ENCODE peak calls at places on chromosomes 6 and 20, in eight cellular contexts. I is left lung, A is PC-9, E is spleen, Q is fibroblast of lung, O is neural progenitor cell, V is IMR-90, M is upper lobe of left lung. Z is an unnamed sample.

GRCh38 chr6:14055541-14055940 is 62.0 kb upstream of the CD83 start:
- DNase-seq in I (no peak), A (no peak), E (no peak), Q (no peak), O (no peak), V (no peak), M (no peak), Z (no peak)

GRCh38 chr6:91243436-91243835 is 656.6 kb upstream of the MAP3K7 start:
- DNase-seq in I (no peak), A (no peak), E (no peak), Q (no peak), O (no peak), V (no peak), M (no peak), Z (no peak)

GRCh38 chr20:17873410-17874270 is 95.0 kb downstream of the SNX5 start:
- DNase-seq in I (peak), A (peak), E (peak), Q (peak), O (peak), V (peak), M (peak), Z (peak)

GRCh38 chr6:151589667-151590066 is 95.8 kb downstream of the CCDC170 start:
- DNase-seq in I (no peak), A (no peak), E (no peak), Q (no peak), O (peak), V (no peak), M (no peak), Z (no peak)

GRCh38 chr6:4384638-4385036 is 249.3 kb upstream of the ECI2 start:
- DNase-seq in I (no peak), A (no peak), E (no peak), Q (no peak), O (peak), V (no peak), M (no peak), Z (no peak)

GRCh38 chr6:112030965-112031660 is 22.8 kb upstream of the CCN6 start:
- DNase-seq in I (no peak), A (no peak), E (no peak), Q (no peak), O (no peak), V (no peak), M (no peak), Z (no peak)

GRCh38 chr6:156953478-156954146 is 176.4 kb downstream of the ARID1B start:
- DNase-seq in I (no peak), A (peak), E (no peak), Q (peak), O (peak), V (peak), M (no peak), Z (peak)

GRCh38 chr6:83708970-83709747 is at the start of gene SNAP91:
- DNase-seq in I (no peak), A (no peak), E (peak), Q (peak), O (peak), V (no peak), M (peak), Z (no peak)

GRCh38 chr20:51095755-51096509 is 73.0 kb upstream of the KCNG1 start:
- DNase-seq in I (no peak), A (no peak), E (peak), Q (peak), O (peak), V (no peak), M (no peak), Z (no peak)

GRCh38 chr20:53902968-53903651 is 167.3 kb downstream of the BCAS1 start:
- DNase-seq in I (no peak), A (no peak), E (no peak), Q (no peak), O (no peak), V (no peak), M (no peak), Z (no peak)

GRCh38 chr6:43951063-43951755 is 176.0 kb downstream of the MRPL14 start:
- DNase-seq in I (peak), A (peak), E (peak), Q (no peak), O (peak), V (no peak), M (peak), Z (no peak)

GRCh38 chr6:113464959-113465358 is 392.2 kb upstream of the MARCKS start:
- DNase-seq in I (no peak), A (no peak), E (no peak), Q (peak), O (no peak), V (peak), M (no peak), Z (no peak)

GRCh38 chr20:53736757-53737403 is 143.2 kb upstream of the ZNF217 start:
- DNase-seq in I (no peak), A (no peak), E (no peak), Q (peak), O (no peak), V (peak), M (no peak), Z (no peak)

GRCh38 chr6:90413867-90414266 is 117.2 kb upstream of the BACH2 start:
- DNase-seq in I (no peak), A (no peak), E (peak), Q (peak), O (peak), V (peak), M (no peak), Z (no peak)

GRCh38 chr6:53543341-53544010 is 1.4 kb downstream of the GCLC start:
- DNase-seq in I (no peak), A (no peak), E (no peak), Q (peak), O (no peak), V (peak), M (no peak), Z (no peak)

GRCh38 chr20:36408219-36408618 is 102.1 kb downstream of the DLGAP4 start:
- DNase-seq in I (no peak), A (peak), E (no peak), Q (no peak), O (peak), V (peak), M (no peak), Z (no peak)

GRCh38 chr6:143939364-143939763 is 68.7 kb downstream of the PLAGL1 start:
- DNase-seq in I (no peak), A (no peak), E (no peak), Q (no peak), O (peak), V (no peak), M (no peak), Z (no peak)

GRCh38 chr6:118524686-118525085 is 23.4 kb upstream of the PLN start:
- DNase-seq in I (no peak), A (no peak), E (no peak), Q (no peak), O (no peak), V (no peak), M (no peak), Z (no peak)

GRCh38 chr6:116388924-116389323 is 18.2 kb downstream of the DSE start:
- DNase-seq in I (no peak), A (no peak), E (no peak), Q (no peak), O (no peak), V (no peak), M (no peak), Z (no peak)

GRCh38 chr6:158441639-158442308 is 118.1 kb upstream of the TMEM181 start:
- DNase-seq in I (no peak), A (no peak), E (no peak), Q (peak), O (no peak), V (no peak), M (no peak), Z (no peak)

GRCh38 chr6:35048631-35049083 is 92.5 kb downstream of the TCP11 start:
- DNase-seq in I (no peak), A (no peak), E (no peak), Q (peak), O (peak), V (peak), M (no peak), Z (no peak)

GRCh38 chr6:35230950-35231349 is 17.2 kb downstream of the SCUBE3 start:
- DNase-seq in I (no peak), A (no peak), E (peak), Q (no peak), O (no peak), V (no peak), M (no peak), Z (no peak)

GRCh38 chr6:148157841-148158240 is 184.8 kb upstream of the SASH1 start:
- DNase-seq in I (no peak), A (no peak), E (no peak), Q (no peak), O (no peak), V (no peak), M (no peak), Z (no peak)

GRCh38 chr6:150894935-150895686 is 29.6 kb downstream of the MTHFD1L start:
- DNase-seq in I (no peak), A (peak), E (no peak), Q (peak), O (peak), V (peak), M (peak), Z (no peak)

GRCh38 chr20:42701948-42702347 is 487.8 kb downstream of the PTPRT start:
- DNase-seq in I (no peak), A (no peak), E (no peak), Q (no peak), O (no peak), V (no peak), M (no peak), Z (no peak)

GRCh38 chr6:166691199-166691598 is 64.1 kb upstream of the RPS6KA2 start:
- DNase-seq in I (no peak), A (peak), E (no peak), Q (peak), O (no peak), V (peak), M (no peak), Z (peak)

GRCh38 chr6:161369339-161369738 is 95.5 kb upstream of the AGPAT4 start:
- DNase-seq in I (no peak), A (no peak), E (no peak), Q (peak), O (no peak), V (peak), M (no peak), Z (peak)

GRCh38 chr6:105692630-105693212 is 289.8 kb upstream of the PREP start:
- DNase-seq in I (no peak), A (no peak), E (no peak), Q (no peak), O (no peak), V (no peak), M (no peak), Z (no peak)

GRCh38 chr6:35496851-35497570 is at the start of gene TEAD3:
- DNase-seq in I (peak), A (peak), E (peak), Q (peak), O (peak), V (peak), M (peak), Z (no peak)

GRCh38 chr6:45979311-45979710 is 36.3 kb downstream of the CLIC5 start:
- DNase-seq in I (no peak), A (no peak), E (no peak), Q (no peak), O (peak), V (no peak), M (no peak), Z (no peak)

GRCh38 chr6:132131777-132132176 is 180.6 kb upstream of the CCN2 start:
- DNase-seq in I (no peak), A (peak), E (no peak), Q (peak), O (peak), V (peak), M (no peak), Z (peak)

GRCh38 chr6:77470983-77471382 is 7.7 kb upstream of the HTR1B start:
- DNase-seq in I (no peak), A (no peak), E (no peak), Q (peak), O (no peak), V (no peak), M (no peak), Z (no peak)

GRCh38 chr20:8874437-8874836 is 194.4 kb upstream of the PLCB4 start:
- DNase-seq in I (no peak), A (no peak), E (no peak), Q (no peak), O (no peak), V (no peak), M (no peak), Z (no peak)

GRCh38 chr6:37478827-37479226 is 20.9 kb downstream of the CCDC167 start:
- DNase-seq in I (no peak), A (no peak), E (no peak), Q (no peak), O (no peak), V (no peak), M (no peak), Z (no peak)

GRCh38 chr6:14435291-14435690 is 317.7 kb downstream of the CD83 start:
- DNase-seq in I (no peak), A (no peak), E (no peak), Q (peak), O (no peak), V (peak), M (no peak), Z (no peak)

GRCh38 chr6:125743604-125744003 is 5.8 kb upstream of the HEY2 start:
- DNase-seq in I (no peak), A (no peak), E (no peak), Q (no peak), O (no peak), V (no peak), M (no peak), Z (no peak)
- H3K4me3 ChIP-seq in I (no peak), A (no peak), E (no peak), Q (no peak), O (no peak), V (no peak), M (no peak), Z (no peak)

GRCh38 chr6:28534880-28535279 is 9.2 kb downstream of the GPX5 start:
- DNase-seq in I (no peak), A (no peak), E (no peak), Q (no peak), O (no peak), V (no peak), M (no peak), Z (no peak)

GRCh38 chr6:28541996-28542395 is 16.3 kb downstream of the GPX5 start:
- DNase-seq in I (no peak), A (no peak), E (no peak), Q (no peak), O (no peak), V (no peak), M (no peak), Z (no peak)

GRCh38 chr6:28537509-28538140 is 11.9 kb downstream of the GPX5 start:
- DNase-seq in I (no peak), A (no peak), E (no peak), Q (peak), O (peak), V (peak), M (no peak), Z (no peak)

GRCh38 chr6:28531479-28532128 is 5.9 kb downstream of the GPX5 start:
- DNase-seq in I (no peak), A (no peak), E (no peak), Q (no peak), O (peak), V (no peak), M (no peak), Z (no peak)

DNA sequence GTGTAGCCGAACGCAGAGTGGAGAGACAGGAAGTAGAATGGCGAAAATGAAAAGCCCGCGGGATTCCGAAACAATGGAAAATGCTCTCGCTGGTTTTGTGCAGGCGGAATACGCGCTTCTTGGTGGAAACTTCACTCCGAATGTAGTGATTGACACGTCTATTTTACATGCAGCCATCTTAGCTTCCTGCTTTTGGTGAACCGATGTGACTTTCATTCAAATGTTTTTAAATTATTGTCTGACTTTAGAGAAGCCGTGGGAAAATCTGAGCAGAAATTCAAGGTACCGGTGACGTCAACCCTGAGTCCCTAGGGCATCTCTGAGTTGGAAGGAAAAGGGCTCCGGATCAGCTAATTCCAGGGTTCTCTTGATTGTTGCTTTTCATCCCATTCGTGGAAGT is 11.4 kb downstream of the GPX5 start:
- DNase-seq in I (no peak), A (no peak), E (no peak), Q (peak), O (peak), V (peak), M (no peak), Z (no peak)
- H3K4me3 ChIP-seq in I (no peak), A (no peak), E (no peak), Q (no peak), O (peak), V (peak), M (no peak), Z (no peak)

GRCh38 chr6:41498968-41499599 is 47.1 kb upstream of the FOXP4 start:
- DNase-seq in I (no peak), A (no peak), E (no peak), Q (no peak), O (no peak), V (no peak), M (no peak), Z (no peak)

GRCh38 chr6:41497573-41497972 is 48.6 kb upstream of the FOXP4 start:
- DNase-seq in I (no peak), A (no peak), E (no peak), Q (no peak), O (no peak), V (no peak), M (no peak), Z (no peak)

GRCh38 chr6:41492261-41492891 is 53.8 kb upstream of the FOXP4 start:
- DNase-seq in I (no peak), A (no peak), E (no peak), Q (no peak), O (no peak), V (no peak), M (no peak), Z (no peak)

GRCh38 chr6:41497994-41498393 is 48.2 kb upstream of the FOXP4 start:
- DNase-seq in I (no peak), A (no peak), E (no peak), Q (peak), O (no peak), V (peak), M (no peak), Z (no peak)

DNA sequence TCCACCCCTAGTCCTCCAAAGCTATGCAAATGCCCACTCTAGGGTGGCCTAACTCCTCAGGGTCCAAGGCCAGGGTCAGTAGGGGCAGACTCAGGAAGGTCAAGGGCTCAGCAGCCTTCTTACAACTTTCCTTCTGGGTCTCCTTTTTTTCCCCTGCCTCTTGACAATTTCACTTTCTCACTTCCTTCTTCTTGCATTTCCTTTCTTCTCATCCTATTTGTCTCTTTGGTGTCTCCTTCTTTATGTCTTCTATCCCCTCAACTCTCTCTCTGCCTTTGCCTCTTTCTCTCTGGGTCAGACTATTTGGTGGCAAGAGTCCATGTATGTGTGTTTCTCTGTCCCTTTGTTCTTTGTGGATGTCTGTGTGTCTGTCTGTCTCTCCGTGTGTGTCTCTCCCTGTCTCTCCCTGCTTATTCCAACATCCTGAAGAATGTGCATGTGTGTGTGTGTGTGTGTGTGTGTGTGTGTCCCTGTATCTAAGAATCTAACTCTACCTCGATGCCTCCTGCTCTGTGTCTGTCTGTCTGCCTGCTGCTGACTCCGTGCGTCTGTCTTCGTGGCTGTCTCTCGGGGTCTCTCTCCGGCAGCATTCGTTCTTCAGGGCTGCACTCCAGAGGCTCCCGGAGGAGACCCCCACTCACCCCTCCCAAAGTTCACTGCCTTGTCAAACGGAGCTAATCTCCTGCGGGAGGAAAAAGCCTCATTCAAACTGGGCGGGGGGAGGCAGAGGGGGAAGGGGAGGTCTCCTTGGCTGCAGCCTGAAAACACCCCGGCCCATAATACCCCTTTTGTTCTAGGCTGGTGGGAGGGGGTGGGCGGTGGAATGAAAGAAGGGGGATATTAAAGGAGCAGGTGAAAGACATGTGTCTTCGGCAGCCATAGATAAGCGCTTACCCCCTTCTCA is 51.7 kb upstream of the FOXP4 start:
- DNase-seq in I (no peak), A (no peak), E (no peak), Q (peak), O (peak), V (no peak), M (no peak), Z (no peak)
- H3K4me3 ChIP-seq in I (no peak), A (no peak), E (no peak), Q (no peak), O (peak), V (no peak), M (no peak), Z (no peak)

GRCh38 chr20:63428906-63429575 is 43.4 kb downstream of the KCNQ2 start:
- DNase-seq in I (no peak), A (no peak), E (no peak), Q (no peak), O (no peak), V (no peak), M (peak), Z (no peak)
- H3K4me3 ChIP-seq in I (no peak), A (no peak), E (no peak), Q (no peak), O (no peak), V (no peak), M (no peak), Z (no peak)

GRCh38 chr20:46342451-46343357 is 34.4 kb upstream of the CDH22 start:
- DNase-seq in I (no peak), A (no peak), E (no peak), Q (no peak), O (no peak), V (no peak), M (no peak), Z (no peak)
- H3K4me3 ChIP-seq in I (no peak), A (no peak), E (no peak), Q (no peak), O (no peak), V (no peak), M (no peak), Z (no peak)

GRCh38 chr20:37523012-37523391 is 2.0 kb downstream of the NNAT start:
- DNase-seq in I (no peak), A (no peak), E (peak), Q (no peak), O (no peak), V (no peak), M (peak), Z (no peak)
- H3K4me3 ChIP-seq in I (no peak), A (no peak), E (no peak), Q (no peak), O (no peak), V (no peak), M (no peak), Z (no peak)

GRCh38 chr6:7173843-7174503 is 66.2 kb downstream of the RREB1 start:
- DNase-seq in I (no peak), A (no peak), E (no peak), Q (no peak), O (peak), V (no peak), M (no peak), Z (no peak)
- H3K4me3 ChIP-seq in I (no peak), A (no peak), E (no peak), Q (no peak), O (peak), V (no peak), M (no peak), Z (no peak)

GRCh38 chr6:149323353-149323752 is 5.8 kb downstream of the TAB2 start:
- DNase-seq in I (no peak), A (no peak), E (no peak), Q (no peak), O (no peak), V (no peak), M (no peak), Z (no peak)
- H3K4me3 ChIP-seq in I (no peak), A (no peak), E (no peak), Q (no peak), O (no peak), V (no peak), M (no peak), Z (no peak)

GRCh38 chr20:32457476-32457986 is 99.4 kb downstream of the ASXL1 start:
- DNase-seq in I (peak), A (no peak), E (no peak), Q (peak), O (peak), V (peak), M (peak), Z (no peak)
- H3K4me3 ChIP-seq in I (peak), A (no peak), E (peak), Q (peak), O (peak), V (peak), M (no peak), Z (peak)

GRCh38 chr6:12291785-12292604 is 1.8 kb downstream of the EDN1 start:
- DNase-seq in I (peak), A (peak), E (peak), Q (peak), O (peak), V (peak), M (peak), Z (no peak)
- H3K4me3 ChIP-seq in I (peak), A (peak), E (peak), Q (peak), O (peak), V (peak), M (peak), Z (peak)